ENCODE peak calls at places on chromosomes 4 and X, in five cellular contexts. W is tibial nerve; Z is H1; H is CD4-positive, alpha-beta memory T cell; A is fibroblast of lung. V is an unnamed sample.
A peak's percentile ranks its signal among the peaks of the same experiment; 100 is the strongest.

GRCh38 chr4:83751336-83751949 is 215.5 kb downstream of the GPAT3 start:
- DNase-seq in A (no peak), W (no peak), H (no peak), Z (no peak), V (no peak)

GRCh38 chr4:57063518-57063917 is 46.7 kb downstream of the IGFBP7 start:
- DNase-seq in Z (no peak), H (no peak), A (no peak), W (no peak), V (no peak)

GRCh38 chr4:16226816-16227461 is 668 bp upstream of the TAPT1 start:
- DNase-seq in Z (peak; percentile 72), H (no peak), A (peak; percentile 19), W (peak; percentile 25), V (peak; percentile 28)

GRCh38 chrX:37755073-37755472 is 24.8 kb upstream of the CYBB start:
- DNase-seq in H (peak; percentile 45), A (no peak), W (no peak), Z (no peak), V (no peak)

GRCh38 chr4:88002786-88003185 is 4.6 kb upstream of the PKD2 start:
- DNase-seq in A (peak; percentile 2), Z (no peak), W (no peak), H (no peak), V (no peak)

GRCh38 chr4:186736466-186736865 is 12.8 kb upstream of the FAT1 start:
- DNase-seq in W (no peak), A (no peak), H (no peak), Z (no peak), V (no peak)

GRCh38 chr4:74618659-74619058 is 173.7 kb downstream of the AREG start:
- DNase-seq in A (no peak), W (no peak), Z (no peak), H (no peak), V (no peak)

GRCh38 chrX:53440101-53440500 is 5.9 kb upstream of the HSD17B10 start:
- DNase-seq in A (no peak), W (no peak), Z (no peak), H (no peak), V (no peak)

GRCh38 chr4:37795796-37796195 is 30.7 kb upstream of the PGM2 start:
- DNase-seq in H (no peak), A (no peak), W (no peak), Z (no peak), V (no peak)

GRCh38 chr4:4677825-4678522 is 136.1 kb upstream of the STX18 start:
- DNase-seq in H (no peak), W (no peak), A (peak; percentile 62), Z (peak; percentile 70), V (no peak)

GRCh38 chr4:122787940-122788339 is 38.7 kb upstream of the FGF2 start:
- DNase-seq in H (no peak), W (no peak), A (no peak), Z (no peak), V (no peak)

GRCh38 chr4:15936495-15936894 is 2.0 kb downstream of the FGFBP1 start:
- DNase-seq in Z (no peak), H (no peak), A (no peak), W (no peak), V (no peak)

GRCh38 chrX:137550561-137551305 is 15.2 kb upstream of the ZIC3 start:
- DNase-seq in A (no peak), W (no peak), H (no peak), Z (peak; percentile 57), V (no peak)

GRCh38 chr4:84578540-84579409 is 4.2 kb upstream of the CDS1 start:
- DNase-seq in H (no peak), A (peak; percentile 75), W (no peak), Z (no peak), V (no peak)

DNA sequence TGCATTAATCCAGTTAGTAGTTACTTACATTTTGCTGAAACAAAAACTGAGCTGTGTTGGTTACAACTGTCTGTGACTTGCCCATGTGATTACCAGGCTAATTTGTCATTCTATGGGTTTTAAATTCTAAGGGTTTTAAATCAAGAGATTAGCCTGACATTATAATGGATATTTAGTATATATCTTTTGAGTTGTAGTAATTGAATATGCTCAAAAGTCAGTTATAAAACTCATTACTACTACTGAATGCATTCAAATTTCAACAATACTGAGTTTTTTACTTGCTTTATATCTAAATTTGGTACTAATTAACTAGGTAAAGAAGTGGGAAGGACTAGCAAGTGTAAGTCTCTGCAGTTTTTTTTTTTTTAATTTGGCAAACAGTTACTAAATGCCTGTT is 14.7 kb downstream of the LARP7 start:
- DNase-seq in W (no peak), A (no peak), Z (no peak), H (no peak), V (no peak)
- H3K27ac ChIP-seq in W (no peak overlapping the region), A (no peak overlapping the region), Z (peak overlapping the region; percentile 57), H (no peak overlapping the region), V (no peak overlapping the region)

DNA sequence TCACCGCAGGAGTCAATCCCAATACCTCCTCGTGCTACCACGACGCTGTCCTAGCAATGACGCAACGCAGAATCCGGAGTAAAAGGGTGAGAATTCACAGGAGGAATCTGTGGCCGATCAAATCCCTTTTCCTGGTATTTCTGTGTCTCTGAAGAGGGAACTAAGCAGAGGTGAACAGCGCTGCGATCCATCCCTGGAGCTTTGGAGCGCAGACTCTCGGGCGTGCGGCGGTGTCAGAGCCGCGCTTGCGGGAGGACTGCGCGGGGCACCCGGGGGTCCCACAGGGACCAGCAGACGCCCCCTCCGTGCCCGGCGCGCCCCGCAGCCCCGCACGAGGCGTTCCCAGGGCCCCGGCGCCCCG is 17.2 kb upstream of the ZNF718 start:
- DNase-seq in Z (no peak), H (no peak), W (no peak), A (no peak), V (no peak)
- H3K9me3 ChIP-seq in Z (peaks cover 11% of the 10 kb centered on the region), H (no peaks in the 10 kb centered on the region), W (peaks cover 80% of the 10 kb centered on the region), A (peaks cover 2% of the 10 kb centered on the region), V (no peaks in the 10 kb centered on the region)

GRCh38 chr4:119209077-119209476 is 3.4 kb upstream of the USP53 start:
- DNase-seq in A (peak; percentile 90), H (no peak), Z (no peak), W (no peak), V (no peak)
- H3K27ac ChIP-seq in A (peak overlapping the region; percentile 80), H (no peak overlapping the region), Z (no peak overlapping the region), W (peak overlapping the region; percentile 99), V (no peak overlapping the region)

GRCh38 chr4:8778301-8778700 is 93.3 kb downstream of the HMX1 start:
- DNase-seq in H (no peak), A (no peak), Z (no peak), W (no peak), V (no peak)

GRCh38 chr4:8778760-8779159 is 92.9 kb downstream of the HMX1 start:
- DNase-seq in W (no peak), A (no peak), Z (no peak), H (no peak), V (no peak)

GRCh38 chr4:8780596-8781368 is 90.9 kb downstream of the HMX1 start:
- DNase-seq in Z (no peak), A (no peak), H (no peak), W (no peak), V (no peak)

GRCh38 chr4:8780086-8780485 is 91.6 kb downstream of the HMX1 start:
- DNase-seq in H (no peak), W (no peak), A (no peak), Z (no peak), V (no peak)

GRCh38 chr4:8779371-8779988 is 92.2 kb downstream of the HMX1 start:
- DNase-seq in H (no peak), Z (no peak), A (no peak), W (no peak), V (no peak)
- H3K9me3 ChIP-seq in H (no peaks in the 10 kb centered on the region), Z (no peaks in the 10 kb centered on the region), A (no peaks in the 10 kb centered on the region), W (peaks cover 17% of the 10 kb centered on the region), V (no peaks in the 10 kb centered on the region)

GRCh38 chrX:49172280-49172780 is 632 bp downstream of the PLP2 start:
- DNase-seq in W (peak; percentile 55), A (peak; percentile 60), Z (peak; percentile 51), H (peak; percentile 49), V (peak; percentile 61)
- H3K27ac ChIP-seq in W (peak overlapping the region; percentile 95), A (peak overlapping the region; percentile 88), Z (no peak overlapping the region), H (peak overlapping the region; percentile 76), V (peak overlapping the region; percentile 59)

DNA sequence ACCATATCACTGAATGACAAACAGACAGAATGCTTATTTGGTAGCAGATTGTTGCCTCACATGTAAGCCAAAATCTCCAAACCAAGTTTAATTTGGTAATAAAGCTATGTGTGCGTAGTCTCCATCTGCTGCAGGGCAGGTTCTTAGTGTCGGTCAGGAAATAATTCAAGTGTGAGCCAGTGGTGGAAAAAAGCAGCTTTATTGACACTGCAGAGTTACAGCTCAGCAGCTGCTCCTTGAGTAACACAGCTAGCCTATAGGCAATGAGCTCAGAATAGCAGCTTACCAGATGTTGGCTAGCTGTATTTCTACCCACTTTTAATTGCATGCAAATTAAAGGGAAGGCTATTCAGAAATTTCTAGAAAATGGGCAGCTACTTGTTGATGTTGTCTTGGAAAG is 757.8 kb upstream of the HS3ST1 start:
- DNase-seq in H (no peak), A (no peak), Z (no peak), W (no peak), V (no peak)
- H3K9me3 ChIP-seq in H (no peaks in the 10 kb centered on the region), A (no peaks in the 10 kb centered on the region), Z (no peaks in the 10 kb centered on the region), W (no peaks in the 10 kb centered on the region), V (no peaks in the 10 kb centered on the region)

GRCh38 chr4:185656467-185656890 is 121.2 kb upstream of the PDLIM3 start:
- DNase-seq in Z (peak; percentile 59), W (no peak), H (no peak), A (peak; percentile 54), V (no peak)
- H3K27ac ChIP-seq in Z (peak overlapping the region; percentile 26), W (peak overlapping the region; percentile 84), H (no peak overlapping the region), A (no peak overlapping the region), V (no peak overlapping the region)

DNA sequence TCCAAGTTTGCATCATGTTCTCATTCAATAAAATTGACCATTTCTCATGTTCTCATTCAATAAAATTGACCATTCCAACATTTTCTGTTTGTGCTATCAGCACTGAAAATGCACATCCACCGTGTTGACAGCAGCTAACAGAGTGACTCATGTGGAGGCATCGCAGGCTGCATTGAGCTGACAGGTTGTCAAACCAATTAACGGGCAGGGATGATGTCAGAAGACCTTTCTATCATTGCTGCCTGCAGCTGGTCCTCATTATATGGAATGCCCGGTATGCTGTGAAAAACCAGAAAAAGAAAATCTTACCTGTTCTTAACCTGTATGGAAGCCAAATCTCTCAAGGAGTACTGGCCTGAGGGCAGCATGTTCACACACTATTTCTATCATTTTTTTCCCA is 202.0 kb downstream of the SMIM20 start:
- DNase-seq in H (no peak), Z (no peak), W (no peak), A (no peak), V (no peak)
- H3K9me3 ChIP-seq in H (no peaks in the 10 kb centered on the region), Z (peaks cover 13% of the 10 kb centered on the region), W (peaks cover 21% of the 10 kb centered on the region), A (peaks cover 3% of the 10 kb centered on the region), V (no peaks in the 10 kb centered on the region)